ENCODE peak calls at places on chromosome 13, in five cellular contexts. N is astrocyte of the spinal cord; K is activated CD8-positive, alpha-beta memory T cell treated with anti-CD3 and anti-CD28 coated beads, Interleukin-2, amount 50 U/mL, for 4 hours; I is stimulated activated CD4-positive, alpha-beta T cell treated with anti-CD3 and anti-CD28 coated beads, Interleukin-2, amount 100 ng/mL, for 48 hours; M is Kasumi-1. T is an unnamed sample.

GRCh38 chr13:99471231-99472202 is 29.8 kb upstream of the TM9SF2 start:
- DNase-seq in N (no peak), K (no peak), I (no peak), M (peak), T (no peak)

GRCh38 chr13:45718992-45719391 is 16.9 kb downstream of the CBY2 start:
- DNase-seq in N (peak), K (no peak), I (no peak), M (no peak), T (no peak)

GRCh38 chr13:33381906-33382305 is 96.4 kb upstream of the STARD13 start:
- DNase-seq in N (no peak), K (no peak), I (no peak), M (no peak), T (no peak)

GRCh38 chr13:49567501-49567900 is 17.9 kb downstream of the RCBTB1 start:
- DNase-seq in N (no peak), K (no peak), I (no peak), M (no peak), T (no peak)

GRCh38 chr13:53068841-53069520 is 40.4 kb downstream of the OLFM4 start:
- DNase-seq in N (no peak), K (no peak), I (no peak), M (peak), T (no peak)

GRCh38 chr13:46600943-46601311 is 48.0 kb downstream of the LRCH1 start:
- DNase-seq in N (no peak), K (no peak), I (no peak), M (no peak), T (no peak)

GRCh38 chr13:97434417-97435296 is 688 bp downstream of the RAP2A start:
- DNase-seq in N (peak), K (peak), I (peak), M (peak), T (peak)

GRCh38 chr13:49238621-49239020 is 9.1 kb upstream of the CDADC1 start:
- DNase-seq in N (no peak), K (no peak), I (no peak), M (no peak), T (no peak)

GRCh38 chr13:108561152-108561551 is 68.3 kb upstream of the MYO16 start:
- DNase-seq in N (no peak), K (no peak), I (no peak), M (no peak), T (no peak)

GRCh38 chr13:32370805-32371204 is 55.5 kb downstream of the BRCA2 start:
- DNase-seq in N (no peak), K (no peak), I (no peak), M (no peak), T (no peak)

GRCh38 chr13:27283906-27284523 is 13.4 kb downstream of the RASL11A start:
- DNase-seq in N (no peak), K (no peak), I (no peak), M (no peak), T (no peak)